ENCODE peak calls at places on chromosomes 4 and X, in six cellular contexts. U is DMS153; R is activated CD8-positive, alpha-beta memory T cell treated with anti-CD3 and anti-CD28 coated beads for 24 hours; K is EL; I is GM23248; L is T-helper 9 cell. Z is an unnamed sample.

GRCh38 chr4:95410387-95411005 is 138.3 kb downstream of the UNC5C start:
- DNase-seq in U (no peak), R (no peak), K (no peak), I (no peak), L (no peak), Z (no peak)

GRCh38 chr4:184807797-184808718 is 17.7 kb downstream of the ACSL1 start:
- DNase-seq in U (peak), R (no peak), K (peak), I (peak), L (no peak), Z (no peak)

GRCh38 chr4:70627620-70628019 is 924 bp upstream of the ENAM start:
- DNase-seq in U (no peak), R (no peak), K (no peak), I (no peak), L (no peak), Z (no peak)

GRCh38 chr4:23827971-23828680 is 61.7 kb downstream of the PPARGC1A start:
- DNase-seq in U (no peak), R (no peak), K (no peak), I (no peak), L (no peak), Z (no peak)

GRCh38 chrX:118975831-118976598 is 1.6 kb downstream of the LONRF3 start:
- DNase-seq in U (no peak), R (peak), K (peak), I (peak), L (peak), Z (no peak)

GRCh38 chr4:96736352-96736889 is 896.5 kb downstream of the PDHA2 start:
- DNase-seq in U (no peak), R (no peak), K (no peak), I (peak), L (no peak), Z (no peak)

GRCh38 chrX:136619889-136620505 is 28.0 kb upstream of the CD40LG start:
- DNase-seq in U (no peak), R (no peak), K (no peak), I (no peak), L (no peak), Z (no peak)

GRCh38 chr4:110793890-110794588 is 171.2 kb upstream of the PITX2 start:
- DNase-seq in U (no peak), R (no peak), K (no peak), I (no peak), L (no peak), Z (no peak)

GRCh38 chrX:124502144-124502543 is 155.8 kb downstream of the SH2D1A start:
- DNase-seq in U (no peak), R (no peak), K (no peak), I (no peak), L (no peak), Z (no peak)

GRCh38 chrX:3066555-3066954 is 25.3 kb downstream of the ARSF start:
- DNase-seq in U (no peak), R (no peak), K (no peak), I (peak), L (no peak), Z (no peak)

GRCh38 chr4:109009909-109010308 is 247.1 kb upstream of the ETNPPL start:
- DNase-seq in U (no peak), R (no peak), K (peak), I (peak), L (no peak), Z (no peak)

GRCh38 chr4:118389731-118390520 is 37.1 kb upstream of the PRSS12 start:
- DNase-seq in U (no peak), R (no peak), K (peak), I (peak), L (no peak), Z (no peak)

GRCh38 chrX:120824021-120824420 is 51.6 kb downstream of the CT47B1 start:
- DNase-seq in U (no peak), R (no peak), K (peak), I (peak), L (no peak), Z (no peak)

GRCh38 chrX:19772759-19773623 is 114.4 kb downstream of the SH3KBP1 start:
- DNase-seq in U (no peak), R (no peak), K (no peak), I (peak), L (no peak), Z (no peak)

GRCh38 chr4:24736066-24736465 is 59.3 kb upstream of the SOD3 start:
- DNase-seq in U (no peak), R (no peak), K (peak), I (peak), L (no peak), Z (no peak)

GRCh38 chr4:116588783-116589182 is 496.6 kb downstream of the TRAM1L1 start:
- DNase-seq in U (no peak), R (no peak), K (no peak), I (no peak), L (no peak), Z (no peak)

GRCh38 chr4:68466185-68466584 is 18.9 kb downstream of the TMPRSS11E start:
- DNase-seq in U (no peak), R (no peak), K (peak), I (peak), L (no peak), Z (no peak)

GRCh38 chrX:132623307-132623706 is 134.5 kb upstream of the MBNL3 start:
- DNase-seq in U (no peak), R (no peak), K (no peak), I (no peak), L (no peak), Z (no peak)

GRCh38 chr4:8920969-8921368 is 49.3 kb upstream of the HMX1 start:
- DNase-seq in U (no peak), R (peak), K (no peak), I (no peak), L (no peak), Z (no peak)

GRCh38 chr4:48698029-48698901 is 81.8 kb downstream of the FRYL start:
- DNase-seq in U (no peak), R (no peak), K (peak), I (peak), L (no peak), Z (no peak)

GRCh38 chr4:150078996-150079581 is 844 bp downstream of the DCLK2 start:
- DNase-seq in U (peak), R (peak), K (peak), I (peak), L (no peak), Z (peak)

GRCh38 chr4:57182132-57182874 is 72.1 kb upstream of the IGFBP7 start:
- DNase-seq in U (no peak), R (no peak), K (no peak), I (no peak), L (no peak), Z (no peak)

GRCh38 chrX:63713510-63713909 is 71.5 kb downstream of the ARHGEF9 start:
- DNase-seq in U (no peak), R (no peak), K (no peak), I (peak), L (no peak), Z (no peak)

GRCh38 chr4:173264245-173264959 is 69.8 kb downstream of the HMGB2 start:
- DNase-seq in U (peak), R (no peak), K (peak), I (peak), L (no peak), Z (peak)

GRCh38 chrX:108735680-108736508 is 469 bp downstream of the IRS4 start:
- DNase-seq in U (no peak), R (no peak), K (peak), I (peak), L (no peak), Z (no peak)

GRCh38 chr4:53459548-53459947 is 82.1 kb downstream of the FIP1L1 start:
- DNase-seq in U (peak), R (no peak), K (peak), I (peak), L (no peak), Z (no peak)

GRCh38 chr4:90840828-90841227 is 713.6 kb downstream of the CCSER1 start:
- DNase-seq in U (no peak), R (no peak), K (no peak), I (no peak), L (no peak), Z (no peak)

GRCh38 chrX:132795211-132795610 is 163.2 kb downstream of the HS6ST2 start:
- DNase-seq in U (no peak), R (no peak), K (no peak), I (no peak), L (no peak), Z (no peak)

GRCh38 chr4:186946682-186947294 is 223.1 kb upstream of the FAT1 start:
- DNase-seq in U (no peak), R (no peak), K (peak), I (no peak), L (no peak), Z (no peak)

GRCh38 chrX:152876931-152877840 is 20.7 kb upstream of the ZNF185 start:
- DNase-seq in U (no peak), R (no peak), K (no peak), I (no peak), L (no peak), Z (no peak)

GRCh38 chr4:149823770-149824221 is 8.2 kb upstream of the IQCM start:
- DNase-seq in U (no peak), R (no peak), K (peak), I (peak), L (no peak), Z (no peak)

GRCh38 chrX:40651620-40652223 is 4.4 kb upstream of the CXorf38 start:
- DNase-seq in U (no peak), R (peak), K (peak), I (peak), L (peak), Z (peak)